ENCODE peak calls at places on chromosomes 16 and 17, in ten cellular contexts. B is left ventricle myocardium inferior; H is adrenal gland; Z is heart left ventricle; M is tibial nerve; D is CD4-positive, alpha-beta memory T cell; T is naive thymus-derived CD4-positive, alpha-beta T cell; A is uterus; G is stomach; I is H9. U is an unnamed sample.

GRCh38 chr16:10929853-10930754 is 12.2 kb downstream of the DEXI start:
- DNase-seq in B (no peak), H (no peak), Z (no peak), M (no peak), D (no peak), T (no peak), A (no peak), G (no peak), I (no peak), U (no peak)

GRCh38 chr16:54000361-54000760 is 286.2 kb downstream of the IRX3 start:
- DNase-seq in B (no peak), H (no peak), Z (no peak), M (no peak), D (no peak), T (no peak), A (no peak), G (no peak), I (no peak), U (no peak)

GRCh38 chr17:51371732-51372151 is 111.4 kb downstream of the UTP18 start:
- DNase-seq in B (no peak), H (peak; percentile 76), Z (no peak), M (no peak), D (peak; percentile 41), T (peak; percentile 72), A (no peak), G (no peak), I (peak; percentile 91), U (no peak)

GRCh38 chr16:1183235-1183907 is 30.5 kb downstream of the CACNA1H start:
- DNase-seq in B (peak; percentile 58), H (peak; percentile 79), Z (no peak), M (no peak), D (no peak), T (no peak), A (peak; percentile 87), G (no peak), I (no peak), U (no peak)

GRCh38 chr16:29699324-29700219 is 20.6 kb downstream of the QPRT start:
- DNase-seq in B (no peak), H (no peak), Z (no peak), M (no peak), D (no peak), T (no peak), A (no peak), G (no peak), I (no peak), U (no peak)

GRCh38 chr17:9402590-9403199 is 172.9 kb downstream of the STX8 start:
- DNase-seq in B (no peak), H (no peak), Z (no peak), M (no peak), D (peak; percentile 8), T (no peak), A (no peak), G (no peak), I (peak; percentile 67), U (no peak)

GRCh38 chr16:25691519-25692091 is at the start of gene HS3ST4:
- DNase-seq in B (no peak), H (no peak), Z (no peak), M (no peak), D (no peak), T (no peak), A (no peak), G (peak; percentile 43), I (peak; percentile 69), U (no peak)

GRCh38 chr16:10749680-10750035 is 6.0 kb downstream of the NUBP1 start:
- DNase-seq in B (no peak), H (no peak), Z (no peak), M (no peak), D (no peak), T (no peak), A (no peak), G (no peak), I (no peak), U (no peak)

GRCh38 chr16:22092143-22092933 is at the start of gene VWA3A:
- DNase-seq in B (no peak), H (peak; percentile 61), Z (no peak), M (no peak), D (no peak), T (no peak), A (no peak), G (no peak), I (peak; percentile 73), U (no peak)

GRCh38 chr17:35051183-35051578 is 12.3 kb downstream of the RFFL start:
- DNase-seq in B (no peak), H (no peak), Z (no peak), M (no peak), D (peak; percentile 79), T (peak; percentile 88), A (no peak), G (no peak), I (no peak), U (peak; percentile 22)

DNA sequence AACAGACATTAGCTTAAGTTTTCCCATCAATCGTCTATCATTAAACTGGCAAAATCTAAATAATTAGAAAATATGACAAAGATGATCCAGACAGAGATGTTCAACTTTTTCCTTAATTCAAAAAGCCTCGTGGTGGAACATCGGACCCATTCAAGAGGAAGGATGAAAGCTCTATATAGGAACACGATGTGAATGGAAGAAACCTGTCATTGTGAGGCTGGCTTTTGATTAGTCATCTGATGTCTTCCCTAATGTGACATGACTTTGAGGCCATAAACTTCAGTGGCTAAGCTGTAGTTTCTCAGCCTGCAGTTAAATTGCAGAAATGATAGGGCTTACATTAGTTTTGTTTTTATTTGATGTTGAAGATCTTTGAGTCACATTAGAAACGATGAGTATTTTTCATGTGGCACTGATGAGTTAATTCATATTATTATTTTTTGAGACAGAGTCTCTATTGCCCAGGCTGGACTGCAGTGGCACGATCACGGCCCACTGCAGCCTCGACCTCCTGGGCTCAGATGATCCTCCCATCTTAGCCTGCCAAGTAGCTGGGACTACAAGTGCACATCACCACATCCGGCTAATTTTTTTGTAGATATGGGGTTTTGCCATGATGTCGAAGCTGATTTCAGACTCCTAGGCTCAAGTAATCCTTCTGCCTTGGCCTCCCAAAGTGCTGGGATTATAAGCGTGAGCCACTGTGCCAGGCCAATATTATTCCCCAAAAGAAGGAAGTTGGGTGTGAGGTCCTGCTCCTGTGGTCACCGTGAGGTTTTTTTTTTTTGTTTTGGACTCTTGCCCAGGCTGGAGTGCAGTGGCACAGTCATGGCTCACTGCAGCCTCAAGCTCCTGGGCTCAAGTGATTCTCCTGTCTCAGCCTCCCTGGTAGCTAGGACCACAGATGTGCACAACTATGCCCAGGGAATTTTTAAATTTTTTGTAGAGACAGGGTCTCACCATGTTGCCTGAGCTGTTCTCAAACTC is 1.3 kb downstream of the AMZ2 start:
- DNase-seq in B (no peak), H (no peak), Z (no peak), M (no peak), D (peak; percentile 50), T (no peak), A (no peak), G (no peak), I (no peak), U (peak; percentile 28)
- H3K4me1 ChIP-seq in B (peaks cover 28% of the 10 kb centered on the region), H (peaks cover 10% of the 10 kb centered on the region), Z (peaks cover 11% of the 10 kb centered on the region), M (peaks cover 10% of the 10 kb centered on the region), D (peaks cover 53% of the 10 kb centered on the region), T (peaks cover 32% of the 10 kb centered on the region), A (no peaks in the 10 kb centered on the region), G (peaks cover 30% of the 10 kb centered on the region), I (no peaks in the 10 kb centered on the region), U (peaks cover 43% of the 10 kb centered on the region)

DNA sequence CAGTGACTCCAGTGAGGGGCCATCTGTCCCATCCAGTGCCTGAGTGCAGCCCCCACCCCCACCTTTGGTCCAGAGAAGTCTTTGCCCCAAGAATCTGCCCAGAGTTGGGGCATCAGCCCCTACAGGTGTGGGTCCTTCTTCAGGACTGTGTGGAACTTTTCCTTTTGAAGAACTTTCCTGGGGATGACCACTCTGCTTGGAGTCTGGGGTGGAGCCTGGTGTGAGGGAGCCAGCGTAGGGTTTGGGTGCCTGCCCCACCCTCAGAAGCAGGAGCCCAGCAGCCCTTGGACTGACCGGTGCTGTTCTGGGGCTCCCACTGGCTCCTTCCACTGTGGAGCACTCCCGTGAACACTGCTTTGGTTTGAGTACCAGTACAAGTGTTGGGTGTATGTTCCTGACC is 19.3 kb downstream of the MPRIP start:
- DNase-seq in B (no peak), H (peak; percentile 39), Z (no peak), M (no peak), D (no peak), T (no peak), A (no peak), G (no peak), I (peak; percentile 10), U (no peak)
- H3K4me1 ChIP-seq in B (peaks cover 99% of the 10 kb centered on the region), H (peaks cover 30% of the 10 kb centered on the region), Z (peaks cover 96% of the 10 kb centered on the region), M (peaks cover 62% of the 10 kb centered on the region), D (peaks cover 49% of the 10 kb centered on the region), T (peaks cover 18% of the 10 kb centered on the region), A (peaks cover 7% of the 10 kb centered on the region), G (peaks cover 88% of the 10 kb centered on the region), I (no peaks in the 10 kb centered on the region), U (peaks cover 11% of the 10 kb centered on the region)

GRCh38 chr17:7024402-7024785 is 1.5 kb downstream of the BCL6B start:
- DNase-seq in B (no peak), H (no peak), Z (no peak), M (no peak), D (no peak), T (no peak), A (no peak), G (no peak), I (no peak), U (no peak)

GRCh38 chr17:7027335-7027734 is 4.5 kb downstream of the BCL6B start:
- DNase-seq in B (no peak), H (no peak), Z (no peak), M (no peak), D (no peak), T (no peak), A (no peak), G (no peak), I (peak; percentile 61), U (no peak)

GRCh38 chr17:7026471-7027115 is 3.7 kb downstream of the BCL6B start:
- DNase-seq in B (no peak), H (no peak), Z (no peak), M (no peak), D (no peak), T (no peak), A (no peak), G (no peak), I (peak; percentile 57), U (no peak)

GRCh38 chr17:7023576-7024401 is 939 bp downstream of the BCL6B start:
- DNase-seq in B (peak; percentile 91), H (peak; percentile 97), Z (peak; percentile 97), M (peak; percentile 87), D (peak; percentile 91), T (peak; percentile 89), A (peak; percentile 89), G (peak; percentile 93), I (peak; percentile 100), U (peak; percentile 94)

DNA sequence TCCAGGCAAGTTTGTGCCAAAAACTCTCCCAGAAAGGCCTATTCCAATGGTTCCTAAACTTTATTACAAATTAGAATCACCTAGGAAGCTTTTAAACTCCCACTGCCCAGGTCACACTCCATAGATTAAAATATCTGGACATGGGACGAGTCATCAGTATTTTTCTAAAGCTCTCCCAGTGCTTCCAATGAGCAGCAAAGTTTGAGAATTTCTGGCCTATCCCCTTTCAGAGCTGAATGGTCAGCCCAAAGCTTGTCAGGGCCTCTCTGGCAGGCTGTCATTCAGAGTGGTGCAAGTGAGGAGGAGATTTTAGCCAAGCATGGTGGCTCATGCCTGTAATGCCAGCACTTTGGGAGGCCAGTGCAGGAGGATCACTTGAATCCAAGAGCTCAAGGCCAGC is 2.4 kb downstream of the BCL6B start:
- DNase-seq in B (no peak), H (no peak), Z (no peak), M (no peak), D (no peak), T (no peak), A (no peak), G (no peak), I (no peak), U (no peak)
- H3K4me1 ChIP-seq in B (peaks cover 90% of the 10 kb centered on the region), H (peaks cover 13% of the 10 kb centered on the region), Z (peaks cover 32% of the 10 kb centered on the region), M (peaks cover 1% of the 10 kb centered on the region), D (peaks cover 45% of the 10 kb centered on the region), T (peaks cover 36% of the 10 kb centered on the region), A (peaks cover 6% of the 10 kb centered on the region), G (peaks cover 38% of the 10 kb centered on the region), I (peaks cover 3% of the 10 kb centered on the region), U (peaks cover 33% of the 10 kb centered on the region)

GRCh38 chr17:42679492-42680330 is 1.9 kb downstream of the CCR10 start:
- DNase-seq in B (peak; percentile 84), H (peak; percentile 91), Z (peak; percentile 92), M (no peak), D (peak; percentile 77), T (peak; percentile 75), A (peak; percentile 63), G (peak; percentile 86), I (peak; percentile 95), U (peak; percentile 58)
- H3K4me1 ChIP-seq in B (peaks cover 93% of the 10 kb centered on the region), H (peaks cover 40% of the 10 kb centered on the region), Z (peaks cover 42% of the 10 kb centered on the region), M (peaks cover 51% of the 10 kb centered on the region), D (peaks cover 79% of the 10 kb centered on the region), T (peaks cover 53% of the 10 kb centered on the region), A (peaks cover 17% of the 10 kb centered on the region), G (peaks cover 89% of the 10 kb centered on the region), I (peaks cover 3% of the 10 kb centered on the region), U (peaks cover 70% of the 10 kb centered on the region)

U was measured in effector memory CD4-positive, alpha-beta T cell.